ENCODE peak calls at places on chromosomes 7 and 10, in four cellular contexts. One of them, this sample, is unnamed.

GRCh38 chr10:4812952-4813351 is 13.1 kb upstream of the AKR1E2 start:
- DNase-seq in WTC11: no peak
- DNase-seq in activated T-cell treated with anti-CD3 and anti-CD28 coated beads, Interleukin-2, amount 50 U/mL, for 1 hour: no peak
- DNase-seq in CD4-positive, alpha-beta T cell: no peak
- DNase-seq in this sample: peak

GRCh38 chr7:24576171-24577052 is 3.2 kb downstream of the PALS2 start:
- DNase-seq in WTC11: no peak
- DNase-seq in CD4-positive, alpha-beta T cell: no peak
- DNase-seq in activated T-cell treated with anti-CD3 and anti-CD28 coated beads, Interleukin-2, amount 50 U/mL, for 1 hour: no peak
- DNase-seq in this sample: peak

GRCh38 chr10:101050206-101051069 is 11.4 kb upstream of the KAZALD1 start:
- DNase-seq in WTC11: peak
- DNase-seq in activated T-cell treated with anti-CD3 and anti-CD28 coated beads, Interleukin-2, amount 50 U/mL, for 1 hour: peak
- DNase-seq in CD4-positive, alpha-beta T cell: peak
- DNase-seq in this sample: peak

GRCh38 chr7:1758417-1758858 is 88.4 kb downstream of the ELFN1 start:
- DNase-seq in CD4-positive, alpha-beta T cell: no peak
- DNase-seq in WTC11: peak
- DNase-seq in activated T-cell treated with anti-CD3 and anti-CD28 coated beads, Interleukin-2, amount 50 U/mL, for 1 hour: no peak
- DNase-seq in this sample: peak

GRCh38 chr10:58017719-58018367 is 249.9 kb downstream of the IPMK start:
- DNase-seq in WTC11: no peak
- DNase-seq in CD4-positive, alpha-beta T cell: no peak
- DNase-seq in activated T-cell treated with anti-CD3 and anti-CD28 coated beads, Interleukin-2, amount 50 U/mL, for 1 hour: no peak
- DNase-seq in this sample: no peak

GRCh38 chr7:79414910-79415309 is 38.6 kb downstream of the MAGI2 start:
- DNase-seq in CD4-positive, alpha-beta T cell: no peak
- DNase-seq in WTC11: no peak
- DNase-seq in activated T-cell treated with anti-CD3 and anti-CD28 coated beads, Interleukin-2, amount 50 U/mL, for 1 hour: no peak
- DNase-seq in this sample: no peak

GRCh38 chr7:42662862-42663261 is 249.0 kb downstream of the C7orf25 start:
- DNase-seq in activated T-cell treated with anti-CD3 and anti-CD28 coated beads, Interleukin-2, amount 50 U/mL, for 1 hour: no peak
- DNase-seq in WTC11: no peak
- DNase-seq in CD4-positive, alpha-beta T cell: no peak
- DNase-seq in this sample: no peak

GRCh38 chr10:132281915-132282666 is 25.7 kb downstream of the STK32C start:
- DNase-seq in WTC11: no peak
- DNase-seq in CD4-positive, alpha-beta T cell: no peak
- DNase-seq in activated T-cell treated with anti-CD3 and anti-CD28 coated beads, Interleukin-2, amount 50 U/mL, for 1 hour: no peak
- DNase-seq in this sample: peak

GRCh38 chr7:140541513-140542192 is 62.3 kb upstream of the MKRN1 start:
- DNase-seq in activated T-cell treated with anti-CD3 and anti-CD28 coated beads, Interleukin-2, amount 50 U/mL, for 1 hour: no peak
- DNase-seq in WTC11: peak
- DNase-seq in CD4-positive, alpha-beta T cell: no peak
- DNase-seq in this sample: peak

GRCh38 chr10:132893090-132893489 is 49.3 kb downstream of the CFAP46 start:
- DNase-seq in activated T-cell treated with anti-CD3 and anti-CD28 coated beads, Interleukin-2, amount 50 U/mL, for 1 hour: no peak
- DNase-seq in CD4-positive, alpha-beta T cell: no peak
- DNase-seq in WTC11: no peak
- DNase-seq in this sample: no peak

GRCh38 chr10:79067241-79068202 is 1.2 kb upstream of the ZMIZ1 start:
- DNase-seq in activated T-cell treated with anti-CD3 and anti-CD28 coated beads, Interleukin-2, amount 50 U/mL, for 1 hour: peak
- DNase-seq in WTC11: peak
- DNase-seq in CD4-positive, alpha-beta T cell: peak
- DNase-seq in this sample: peak

GRCh38 chr10:98878418-98878817 is 357.2 kb downstream of the HPSE2 start:
- DNase-seq in activated T-cell treated with anti-CD3 and anti-CD28 coated beads, Interleukin-2, amount 50 U/mL, for 1 hour: no peak
- DNase-seq in WTC11: no peak
- DNase-seq in CD4-positive, alpha-beta T cell: no peak
- DNase-seq in this sample: no peak

GRCh38 chr7:139895141-139895829 is 66.2 kb downstream of the TBXAS1 start:
- DNase-seq in WTC11: no peak
- DNase-seq in CD4-positive, alpha-beta T cell: no peak
- DNase-seq in activated T-cell treated with anti-CD3 and anti-CD28 coated beads, Interleukin-2, amount 50 U/mL, for 1 hour: no peak
- DNase-seq in this sample: peak

GRCh38 chr10:3782456-3783312 is 2.3 kb downstream of the KLF6 start:
- DNase-seq in CD4-positive, alpha-beta T cell: peak
- DNase-seq in WTC11: no peak
- DNase-seq in activated T-cell treated with anti-CD3 and anti-CD28 coated beads, Interleukin-2, amount 50 U/mL, for 1 hour: peak
- DNase-seq in this sample: no peak

GRCh38 chr10:30775779-30776591 is 146.4 kb upstream of the LYZL2 start:
- DNase-seq in WTC11: no peak
- DNase-seq in activated T-cell treated with anti-CD3 and anti-CD28 coated beads, Interleukin-2, amount 50 U/mL, for 1 hour: no peak
- DNase-seq in CD4-positive, alpha-beta T cell: no peak
- DNase-seq in this sample: no peak

GRCh38 chr10:118918689-118919088 is 110.8 kb upstream of the NANOS1 start:
- DNase-seq in CD4-positive, alpha-beta T cell: no peak
- DNase-seq in WTC11: no peak
- DNase-seq in activated T-cell treated with anti-CD3 and anti-CD28 coated beads, Interleukin-2, amount 50 U/mL, for 1 hour: no peak
- DNase-seq in this sample: no peak

GRCh38 chr10:70726909-70727495 is 54.7 kb downstream of the ADAMTS14 start:
- DNase-seq in CD4-positive, alpha-beta T cell: no peak
- DNase-seq in activated T-cell treated with anti-CD3 and anti-CD28 coated beads, Interleukin-2, amount 50 U/mL, for 1 hour: no peak
- DNase-seq in WTC11: no peak
- DNase-seq in this sample: no peak

GRCh38 chr10:21742740-21743412 is 208.8 kb downstream of the MLLT10 start:
- DNase-seq in CD4-positive, alpha-beta T cell: no peak
- DNase-seq in activated T-cell treated with anti-CD3 and anti-CD28 coated beads, Interleukin-2, amount 50 U/mL, for 1 hour: no peak
- DNase-seq in WTC11: no peak
- DNase-seq in this sample: no peak

GRCh38 chr10:96560970-96561887 is 25.6 kb downstream of the TM9SF3 start:
- DNase-seq in CD4-positive, alpha-beta T cell: no peak
- DNase-seq in activated T-cell treated with anti-CD3 and anti-CD28 coated beads, Interleukin-2, amount 50 U/mL, for 1 hour: no peak
- DNase-seq in WTC11: no peak
- DNase-seq in this sample: no peak